ENCODE peak calls at places on chromosome X, in four cellular contexts. E is T-helper 17 cell, V is H4, U is substantia nigra. Z is an unnamed sample.
A peak's percentile ranks its signal among the peaks of the same experiment; 100 is the strongest.

GRCh38 chrX:119398974-119399771 is at the start of gene SLC25A43:
- DNase-seq in E (peak; percentile 10), V (no peak), U (peak; percentile 2), Z (no peak)

GRCh38 chrX:1074172-1074571 is 138.3 kb downstream of the CRLF2 start:
- DNase-seq in E (no peak), V (no peak), U (no peak), Z (no peak)

GRCh38 chrX:152652467-152652866 is 14.8 kb downstream of the GABRQ start:
- DNase-seq in E (no peak), V (no peak), U (no peak), Z (no peak)

GRCh38 chrX:153924149-153924861 is 1.8 kb downstream of the ARHGAP4 start:
- DNase-seq in E (peak; percentile 38), V (peak; percentile 28), U (peak; percentile 27), Z (peak; percentile 4)

GRCh38 chrX:153438522-153438921 is 7.3 kb downstream of the TREX2 start:
- DNase-seq in E (no peak), V (peak; percentile 12), U (no peak), Z (peak; percentile 5)

GRCh38 chrX:110684653-110685052 is 111.0 kb downstream of the CHRDL1 start:
- DNase-seq in E (no peak), V (no peak), U (no peak), Z (no peak)

GRCh38 chrX:45518552-45518951 is 317.9 kb upstream of the DIPK2B start:
- DNase-seq in E (no peak), V (no peak), U (no peak), Z (no peak)

GRCh38 chrX:100745205-100745604 is 13.3 kb upstream of the SYTL4 start:
- DNase-seq in E (no peak), V (no peak), U (no peak), Z (no peak)

GRCh38 chrX:38768079-38768478 is 33.2 kb upstream of the MID1IP1 start:
- DNase-seq in E (no peak), V (peak; percentile 10), U (no peak), Z (no peak)

GRCh38 chrX:103376979-103377324 is 614 bp downstream of the BEX3 start:
- DNase-seq in E (no peak), V (peak; percentile 8), U (no peak), Z (peak; percentile 12)

GRCh38 chrX:56530011-56530410 is 33.4 kb upstream of the UBQLN2 start:
- DNase-seq in E (no peak), V (no peak), U (no peak), Z (no peak)

GRCh38 chrX:12138366-12139313 is at the start of gene FRMPD4:
- DNase-seq in E (no peak), V (no peak), U (peak; percentile 0), Z (no peak)

GRCh38 chrX:120251471-120252011 is 929 bp downstream of the ZBTB33 start:
- DNase-seq in E (no peak), V (peak; percentile 5), U (peak; percentile 2), Z (peak; percentile 19)

GRCh38 chrX:1464282-1465131 is 11.8 kb upstream of the ASMTL start:
- DNase-seq in E (no peak), V (peak; percentile 58), U (no peak), Z (no peak)

GRCh38 chrX:69616520-69617203 is 749 bp downstream of the EDA start:
- DNase-seq in E (peak; percentile 8), V (peak; percentile 2), U (no peak), Z (peak; percentile 0)